ENCODE peak calls at places on chromosomes 7 and 10, in nine cellular contexts. B is activated gamma-delta T cell treated with anti-CD3 and anti-CD28 coated beads, Interleukin-2, amount 50 U/mL, for 16 hours; R is Panc1; K is NCI-H446 treated with DMSO at 0.1 percent for 48 hours; F is activated CD8-positive, alpha-beta memory T cell treated with anti-CD3 and anti-CD28 coated beads, Interleukin-2, amount 50 U/mL, for 4 hours; Z is DMS153; J is tibial artery; Y is GM20000; L is fibroblast of villous mesenchyme. D is an unnamed sample.

GRCh38 chr7:70679666-70680065 is 452.3 kb upstream of the GALNT17 start:
- DNase-seq in B (no peak), R (no peak), K (no peak), F (peak; percentile 30), Z (no peak), J (no peak), Y (peak; percentile 43), L (no peak), D (no peak)

GRCh38 chr7:44059219-44060090 is 5.9 kb downstream of the PGAM2 start:
- DNase-seq in B (no peak), R (no peak), K (no peak), F (peak; percentile 55), Z (no peak), J (peak; percentile 62), Y (peak; percentile 78), L (no peak), D (no peak)

GRCh38 chr10:53325073-53325472 is 552.5 kb upstream of the MBL2 start:
- DNase-seq in B (no peak), R (no peak), K (no peak), F (no peak), Z (no peak), J (no peak), Y (no peak), L (no peak), D (no peak)

GRCh38 chr7:54969190-54969967 is 49.4 kb upstream of the EGFR start:
- DNase-seq in B (no peak), R (no peak), K (no peak), F (no peak), Z (no peak), J (no peak), Y (no peak), L (peak; percentile 3), D (no peak)

GRCh38 chr10:7085913-7086589 is 324.8 kb downstream of the SFMBT2 start:
- DNase-seq in B (no peak), R (no peak), K (no peak), F (no peak), Z (no peak), J (no peak), Y (no peak), L (peak; percentile 65), D (no peak)

GRCh38 chr7:129110575-129111376 is 33.7 kb upstream of the TSPAN33 start:
- DNase-seq in B (no peak), R (no peak), K (no peak), F (no peak), Z (no peak), J (no peak), Y (no peak), L (peak; percentile 47), D (no peak)

GRCh38 chr7:70505886-70506285 is 626.1 kb upstream of the GALNT17 start:
- DNase-seq in B (no peak), R (no peak), K (no peak), F (no peak), Z (no peak), J (no peak), Y (no peak), L (no peak), D (no peak)

GRCh38 chr7:27745064-27745583 is 5.2 kb downstream of the TAX1BP1 start:
- DNase-seq in B (no peak), R (peak; percentile 42), K (peak; percentile 3), F (no peak), Z (peak; percentile 15), J (no peak), Y (no peak), L (peak; percentile 76), D (no peak)

GRCh38 chr10:49109669-49110335 is 5.5 kb downstream of the VSTM4 start:
- DNase-seq in B (no peak), R (no peak), K (no peak), F (no peak), Z (no peak), J (peak; percentile 79), Y (no peak), L (peak; percentile 45), D (no peak)

GRCh38 chr7:153389261-153389660 is 629.7 kb downstream of the ACTR3B start:
- DNase-seq in B (no peak), R (no peak), K (no peak), F (no peak), Z (no peak), J (no peak), Y (no peak), L (no peak), D (no peak)

GRCh38 chr10:31346953-31347352 is 27.9 kb downstream of the ZEB1 start:
- DNase-seq in B (no peak), R (no peak), K (no peak), F (no peak), Z (no peak), J (no peak), Y (no peak), L (no peak), D (no peak)

GRCh38 chr7:157558516-157558874 is 221.7 kb downstream of the DNAJB6 start:
- DNase-seq in B (no peak), R (no peak), K (no peak), F (peak; percentile 8), Z (no peak), J (peak; percentile 48), Y (no peak), L (no peak), D (peak; percentile 39)

GRCh38 chr7:30743371-30744074 is 8.4 kb upstream of the INMT start:
- DNase-seq in B (no peak), R (no peak), K (no peak), F (no peak), Z (no peak), J (no peak), Y (no peak), L (peak; percentile 54), D (no peak)

GRCh38 chr7:141950796-141951195 is 4.0 kb upstream of the CLEC5A start:
- DNase-seq in B (no peak), R (no peak), K (no peak), F (no peak), Z (no peak), J (no peak), Y (no peak), L (no peak), D (no peak)

GRCh38 chr7:122453432-122453831 is 148.9 kb upstream of the FEZF1 start:
- DNase-seq in B (no peak), R (no peak), K (no peak), F (no peak), Z (no peak), J (no peak), Y (no peak), L (no peak), D (no peak)

GRCh38 chr7:35619863-35620262 is 75.1 kb downstream of the HERPUD2 start:
- DNase-seq in B (no peak), R (no peak), K (no peak), F (no peak), Z (no peak), J (no peak), Y (no peak), L (no peak), D (no peak)

GRCh38 chr7:151431281-151431767 is 8.6 kb downstream of the CRYGN start:
- DNase-seq in B (no peak), R (no peak), K (no peak), F (no peak), Z (no peak), J (no peak), Y (no peak), L (no peak), D (no peak)

GRCh38 chr10:88065384-88066049 is 202.1 kb downstream of the PTEN start:
- DNase-seq in B (no peak), R (no peak), K (no peak), F (no peak), Z (no peak), J (no peak), Y (no peak), L (no peak), D (no peak)

GRCh38 chr7:85714182-85714581 is 527.3 kb upstream of the SEMA3D start:
- DNase-seq in B (no peak), R (no peak), K (no peak), F (no peak), Z (no peak), J (no peak), Y (no peak), L (no peak), D (no peak)

GRCh38 chr10:61986357-61986756 is 84.9 kb downstream of the ARID5B start:
- DNase-seq in B (no peak), R (no peak), K (no peak), F (no peak), Z (no peak), J (no peak), Y (no peak), L (no peak), D (no peak)

D was measured in CD14-positive monocyte.